ENCODE peak calls at places on chromosomes 12 and 14, in six cellular contexts. A, D, L, W, E and H are unnamed samples.

GRCh38 chr14:34368115-34368970 is 93.7 kb downstream of the SPTSSA start:
- DNase-seq in L (no peak), D (no peak), E (no peak), A (no peak), W (peak), H (peak)

GRCh38 chr14:61233436-61233956 is 47.6 kb downstream of the TMEM30B start:
- DNase-seq in L (no peak), W (no peak), E (no peak), A (no peak), D (no peak), H (no peak)

GRCh38 chr14:29518335-29518734 is 409.3 kb downstream of the PRKD1 start:
- DNase-seq in E (no peak), D (no peak), A (no peak), W (peak), L (no peak), H (no peak)

GRCh38 chr12:47286676-47287075 is 206.9 kb upstream of the AMIGO2 start:
- DNase-seq in A (no peak), W (no peak), E (no peak), L (no peak), D (no peak), H (peak)

GRCh38 chr14:35534130-35534883 is at the start of gene INSM2:
- DNase-seq in L (no peak), W (peak), A (peak), D (peak), E (no peak), H (no peak)

GRCh38 chr12:89208661-89209096 is 143.6 kb downstream of the DUSP6 start:
- DNase-seq in L (no peak), A (no peak), E (no peak), W (peak), D (no peak), H (no peak)

GRCh38 chr12:57627504-57628279 is 5.3 kb downstream of the B4GALNT1 start:
- DNase-seq in A (no peak), E (peak), W (no peak), D (no peak), L (no peak), H (no peak)

GRCh38 chr12:104623920-104624319 is 167.2 kb downstream of the CHST11 start:
- DNase-seq in A (no peak), D (no peak), E (no peak), W (no peak), L (no peak), H (no peak)

GRCh38 chr12:53298154-53298553 is 1.3 kb upstream of the MYG1 start:
- DNase-seq in D (no peak), A (no peak), L (no peak), W (no peak), E (no peak), H (no peak)

GRCh38 chr12:52007158-52007921 is 594 bp downstream of the TAMALIN start:
- DNase-seq in D (peak), L (peak), E (no peak), A (no peak), W (peak), H (no peak)